ENCODE peak calls at places on chromosomes 11 and 22, in four cellular contexts. I, K, Y and X are unnamed samples.

GRCh38 chr22:45531441-45531840 is 28.8 kb downstream of the FBLN1 start:
- DNase-seq in I (no peak), K (no peak), Y (no peak), X (no peak)

GRCh38 chr11:120547871-120548681 is 36.5 kb downstream of the GRIK4 start:
- DNase-seq in I (peak), K (peak), Y (peak), X (peak)

GRCh38 chr11:19089421-19089820 is 27.5 kb upstream of the ZDHHC13 start:
- DNase-seq in I (no peak), K (no peak), Y (no peak), X (no peak)

GRCh38 chr22:43546186-43546585 is 134.4 kb downstream of the MPPED1 start:
- DNase-seq in I (no peak), K (no peak), Y (no peak), X (no peak)

GRCh38 chr22:32622004-32622761 is 147.6 kb downstream of the FBXO7 start:
- DNase-seq in I (peak), K (peak), Y (peak), X (peak)

GRCh38 chr11:125807909-125808308 is 20.0 kb downstream of the PATE3 start:
- DNase-seq in I (peak), K (no peak), Y (no peak), X (no peak)

GRCh38 chr11:12088047-12088481 is 22.3 kb upstream of the MICAL2 start:
- DNase-seq in I (peak), K (peak), Y (no peak), X (no peak)

GRCh38 chr11:116654526-116654925 is 118.3 kb downstream of the BUD13 start:
- DNase-seq in I (no peak), K (no peak), Y (no peak), X (no peak)

GRCh38 chr11:125593113-125593761 is 585 bp downstream of the STT3A start:
- DNase-seq in I (peak), K (peak), Y (no peak), X (no peak)

GRCh38 chr22:47371263-47372090 is 609.0 kb downstream of the TBC1D22A start:
- DNase-seq in I (no peak), K (no peak), Y (peak), X (no peak)

GRCh38 chr11:58524232-58525036 is 16.5 kb upstream of the OR5B21 start:
- DNase-seq in I (peak), K (peak), Y (peak), X (peak)

GRCh38 chr22:42389137-42389536 is 43.1 kb downstream of the NFAM1 start:
- DNase-seq in I (no peak), K (no peak), Y (no peak), X (no peak)
- H3K4me3 ChIP-seq in I (no peak), K (no peak), Y (no peak), X (no peak)

DNA sequence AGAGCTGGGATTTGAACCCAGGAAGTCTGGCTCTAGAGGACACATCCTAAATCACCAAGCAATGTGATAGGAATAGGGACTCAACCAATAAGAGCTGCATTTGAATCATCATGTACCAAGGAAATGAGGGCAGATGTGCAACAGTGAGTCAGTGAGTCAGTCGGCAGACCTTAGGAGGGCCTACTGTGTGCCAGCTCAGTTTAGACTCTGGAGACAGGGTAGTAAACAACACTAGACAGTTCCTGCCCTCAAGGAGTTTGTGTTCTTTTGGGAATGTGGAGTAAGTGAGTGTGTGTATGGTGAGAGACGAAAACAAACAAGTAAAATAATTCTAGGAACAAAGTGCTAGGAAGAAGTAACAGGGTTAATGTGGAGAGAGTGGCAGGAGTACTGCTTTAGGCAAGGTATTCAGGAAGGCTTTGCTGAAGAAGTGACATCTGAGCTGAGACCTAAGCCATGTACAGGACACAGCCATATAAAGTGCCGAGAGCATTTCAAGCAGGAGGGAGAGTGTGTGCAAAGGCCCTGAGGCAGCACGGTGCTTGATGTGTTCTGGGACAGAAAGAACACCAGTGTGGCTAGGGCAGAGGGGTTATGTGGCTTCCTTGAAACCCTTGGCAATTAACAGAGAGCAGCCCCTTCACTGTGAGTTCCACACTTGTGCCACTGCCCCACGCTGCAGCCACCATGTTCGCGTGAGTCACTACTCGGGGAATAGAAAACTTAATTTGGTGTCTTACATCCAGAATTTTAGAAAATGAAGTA is 11.4 kb downstream of the IL10RA start:
- DNase-seq in I (no peak), K (no peak), Y (no peak), X (no peak)
- H3K4me3 ChIP-seq in I (no peak), K (no peak), Y (no peak), X (no peak)

DNA sequence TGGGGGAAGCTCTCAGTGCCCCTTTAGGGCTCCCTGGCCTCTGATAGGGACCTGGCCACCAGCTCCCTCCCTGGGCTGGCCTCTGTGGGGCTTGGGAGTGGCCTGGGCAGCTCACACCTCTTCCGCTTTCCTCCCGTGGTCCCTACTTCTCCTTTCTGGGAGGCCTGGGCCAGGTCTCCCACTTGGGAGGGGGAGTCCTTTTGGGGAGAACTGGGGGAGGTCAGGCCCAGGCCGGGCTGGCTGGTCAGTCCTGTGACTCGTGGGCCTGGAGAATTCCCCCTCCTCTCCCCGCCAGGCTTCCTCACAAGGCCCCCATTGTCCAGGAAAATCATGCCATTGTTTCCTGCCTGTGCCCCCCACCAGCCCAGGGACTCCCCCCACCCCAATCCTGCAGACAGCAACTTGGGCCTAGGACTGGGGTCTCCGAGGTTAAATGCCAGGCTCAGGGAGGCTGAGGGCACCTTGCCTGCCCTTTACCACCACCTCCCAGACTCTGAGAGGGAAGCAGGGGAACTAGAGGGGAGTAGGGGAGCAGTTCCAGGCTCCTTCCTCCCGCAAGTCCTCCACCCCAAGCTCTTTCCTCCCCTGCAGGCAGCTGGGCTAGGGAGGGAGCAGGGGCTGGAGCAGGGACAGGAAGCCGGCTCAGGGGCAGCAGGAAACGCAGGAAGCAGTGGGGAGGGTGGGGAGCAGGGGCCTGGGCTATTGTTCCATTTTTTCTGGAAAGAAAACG is 2.8 kb downstream of the MAP3K11 start:
- DNase-seq in I (no peak), K (no peak), Y (no peak), X (no peak)
- H3K4me3 ChIP-seq in I (no peak), K (no peak), Y (peak), X (no peak)

GRCh38 chr11:44065851-44066731 is at the start of gene ACCS:
- DNase-seq in I (peak), K (peak), Y (peak), X (peak)

GRCh38 chr11:44067266-44067665 is 1.2 kb downstream of the ACCS start:
- DNase-seq in I (no peak), K (no peak), Y (no peak), X (no peak)

GRCh38 chr11:44066732-44067131 is 662 bp downstream of the ACCS start:
- DNase-seq in I (peak), K (peak), Y (peak), X (peak)

GRCh38 chr11:44068180-44068579 is 2.1 kb downstream of the ACCS start:
- DNase-seq in I (no peak), K (no peak), Y (no peak), X (no peak)

DNA sequence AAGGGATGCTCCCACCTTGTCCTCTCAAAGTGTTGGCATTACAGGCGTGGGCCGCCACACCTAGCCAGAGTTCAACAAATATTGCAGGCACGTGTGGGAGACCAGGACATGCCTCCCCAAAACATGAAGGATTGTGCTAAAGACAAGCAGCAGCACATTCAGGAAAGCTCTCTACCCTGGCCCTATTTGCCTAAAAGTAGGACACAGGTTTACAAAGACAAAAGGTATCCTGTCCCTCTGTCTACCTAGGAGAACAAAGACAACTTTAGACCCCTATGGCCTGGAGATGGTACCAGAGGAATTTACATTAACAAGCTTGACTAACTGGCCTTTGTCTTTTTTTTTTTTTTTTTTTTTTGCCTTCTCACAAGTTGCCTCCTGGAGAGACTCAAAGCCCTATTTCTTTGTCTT is 904 bp upstream of the ACCS start:
- DNase-seq in I (no peak), K (no peak), Y (no peak), X (no peak)
- H3K4me3 ChIP-seq in I (no peak), K (no peak), Y (no peak), X (no peak)

GRCh38 chr11:73310076-73310475 is 2.0 kb downstream of the ARHGEF17 start:
- DNase-seq in I (no peak), K (no peak), Y (no peak), X (no peak)

GRCh38 chr11:73310661-73311393 is 2.8 kb downstream of the ARHGEF17 start:
- DNase-seq in I (no peak), K (no peak), Y (no peak), X (no peak)

GRCh38 chr11:73312036-73312435 is 4.0 kb downstream of the ARHGEF17 start:
- DNase-seq in I (no peak), K (no peak), Y (no peak), X (no peak)

GRCh38 chr11:73312806-73313403 is 4.8 kb downstream of the ARHGEF17 start:
- DNase-seq in I (peak), K (peak), Y (no peak), X (no peak)

GRCh38 chr11:73311394-73311869 is 3.4 kb downstream of the ARHGEF17 start:
- DNase-seq in I (no peak), K (no peak), Y (no peak), X (no peak)
- H3K4me3 ChIP-seq in I (peak), K (peak), Y (peak), X (peak)

GRCh38 chr11:2398664-2399355 is 1.7 kb upstream of the TSSC4 start:
- DNase-seq in I (no peak), K (no peak), Y (no peak), X (no peak)
- H3K4me3 ChIP-seq in I (no peak), K (no peak), Y (no peak), X (peak)

GRCh38 chr11:60906132-60906972 is at the start of gene PRPF19:
- DNase-seq in I (peak), K (peak), Y (peak), X (peak)

GRCh38 chr11:60902625-60903024 is 3.8 kb downstream of the PRPF19 start:
- DNase-seq in I (no peak), K (no peak), Y (no peak), X (no peak)

GRCh38 chr11:60905551-60906113 is 753 bp downstream of the PRPF19 start:
- DNase-seq in I (peak), K (no peak), Y (no peak), X (no peak)

GRCh38 chr11:60908803-60909202 is 2.4 kb upstream of the PRPF19 start:
- DNase-seq in I (no peak), K (no peak), Y (no peak), X (no peak)

DNA sequence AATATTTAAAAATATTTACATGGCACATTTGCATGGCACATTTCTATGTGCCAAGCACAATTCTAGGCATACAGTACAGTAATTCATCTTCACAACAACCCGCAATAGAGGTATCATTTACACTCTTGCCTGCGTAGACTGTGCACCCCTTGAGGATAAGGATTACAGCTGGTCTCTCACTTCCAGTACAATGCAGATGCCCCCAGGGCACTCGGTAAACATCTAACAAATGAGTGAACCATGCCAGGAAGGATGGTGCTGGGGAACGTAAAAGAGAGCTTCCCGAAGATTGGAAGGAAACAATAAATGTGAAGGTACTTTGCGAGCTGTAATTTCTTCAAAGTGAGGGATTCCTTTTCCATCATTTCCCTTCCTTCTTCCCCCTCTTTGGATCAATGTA is 1.3 kb downstream of the PRPF19 start:
- DNase-seq in I (no peak), K (no peak), Y (no peak), X (no peak)
- H3K4me3 ChIP-seq in I (peak), K (peak), Y (peak), X (peak)

GRCh38 chr11:65557280-65558001 is 718 bp downstream of the LTBP3 start:
- DNase-seq in I (no peak), K (no peak), Y (no peak), X (no peak)

GRCh38 chr11:65554842-65555395 is 3.2 kb downstream of the LTBP3 start:
- DNase-seq in I (no peak), K (no peak), Y (no peak), X (no peak)

GRCh38 chr11:65555693-65556231 is 2.4 kb downstream of the LTBP3 start:
- DNase-seq in I (peak), K (peak), Y (no peak), X (peak)

GRCh38 chr11:65558002-65558784 is at the start of gene LTBP3:
- DNase-seq in I (peak), K (peak), Y (peak), X (no peak)

GRCh38 chr11:65556470-65557279 is 1.5 kb downstream of the LTBP3 start:
- DNase-seq in I (no peak), K (no peak), Y (no peak), X (no peak)
- H3K4me3 ChIP-seq in I (peak), K (peak), Y (peak), X (peak)

GRCh38 chr11:123505546-123506299 is 75.7 kb downstream of the GRAMD1B start:
- DNase-seq in I (no peak), K (no peak), Y (no peak), X (no peak)
- H3K4me3 ChIP-seq in I (no peak), K (no peak), Y (no peak), X (no peak)

GRCh38 chr11:63919267-63920125 is 2.5 kb upstream of the RCOR2 start:
- DNase-seq in I (no peak), K (peak), Y (peak), X (no peak)
- H3K4me3 ChIP-seq in I (no peak), K (peak), Y (no peak), X (peak)